ENCODE peak calls at places on chromosomes 4 and X, in four cellular contexts. R, H, P and F are unnamed samples.

GRCh38 chrX:153948847-153949819 is 4.7 kb upstream of the RENBP start:
- DNase-seq in P (no peak), R (no peak), H (no peak), F (no peak)

GRCh38 chrX:64975491-64975890 is 759 bp downstream of the ZC4H2 start:
- DNase-seq in R (no peak), H (peak; percentile 62), P (no peak), F (no peak)

GRCh38 chr4:20362148-20362547 is 110.4 kb downstream of the SLIT2 start:
- DNase-seq in H (no peak), P (no peak), R (no peak), F (no peak)

GRCh38 chrX:53086464-53086863 is 4.3 kb downstream of the TSPYL2 start:
- DNase-seq in H (peak; percentile 21), P (no peak), R (no peak), F (no peak)

GRCh38 chr4:94626942-94627341 is 130.8 kb upstream of the BMPR1B start:
- DNase-seq in H (no peak), R (no peak), P (no peak), F (no peak)

GRCh38 chr4:5812506-5813229 is 80.2 kb downstream of the CRMP1 start:
- DNase-seq in H (peak; percentile 85), R (peak; percentile 54), P (peak; percentile 9), F (peak; percentile 31)

GRCh38 chr4:2686379-2687265 is 69.5 kb downstream of the TNIP2 start:
- DNase-seq in H (no peak), P (no peak), R (no peak), F (no peak)

GRCh38 chrX:784829-785228 is 154.2 kb downstream of the SHOX start:
- DNase-seq in H (no peak), R (no peak), P (no peak), F (no peak)

GRCh38 chr4:139851639-139852038 is 186.0 kb downstream of the MGST2 start:
- DNase-seq in R (no peak), H (no peak), P (no peak), F (no peak)

GRCh38 chr4:142818476-142818875 is 27.6 kb downstream of the INPP4B start:
- DNase-seq in H (no peak), R (no peak), P (no peak), F (no peak)

GRCh38 chr4:114180481-114180880 is 201.0 kb upstream of the ARSJ start:
- DNase-seq in R (no peak), H (peak; percentile 83), P (no peak), F (no peak)

GRCh38 chr4:161828061-161828460 is 335.7 kb downstream of the FSTL5 start:
- DNase-seq in P (no peak), R (no peak), H (no peak), F (no peak)

GRCh38 chr4:7070729-7071511 is 3.1 kb upstream of the GRPEL1 start:
- DNase-seq in R (peak; percentile 60), P (peak; percentile 75), H (peak; percentile 80), F (peak; percentile 67)

GRCh38 chrX:54560411-54560810 is 30.4 kb downstream of the GNL3L start:
- DNase-seq in P (no peak), H (no peak), R (no peak), F (no peak)